ENCODE peak calls at places on chromosomes 5 and 9, in eight cellular contexts. K is fibroblast of the aortic adventitia, Q is left ventricle myocardium inferior, X is GM20000, T is GM12865, C is prostate gland, Y is heart right ventricle, A is kidney epithelial cell. J is an unnamed sample.

GRCh38 chr9:94949330-94949729 is 222.8 kb downstream of the AOPEP start:
- DNase-seq in T (no peak), X (no peak), K (no peak), C (no peak), Q (no peak), A (no peak), Y (no peak), J (no peak)

GRCh38 chr5:156367602-156368001 is 40.6 kb downstream of the SGCD start:
- DNase-seq in K (peak; percentile 46), Y (no peak), A (peak; percentile 29), X (no peak), C (no peak), T (no peak), Q (no peak), J (no peak)

GRCh38 chr5:102857090-102857818 is 102.1 kb downstream of the PAM start:
- DNase-seq in T (no peak), Q (peak; percentile 18), Y (no peak), K (peak; percentile 86), C (no peak), X (no peak), A (no peak), J (no peak)

GRCh38 chr9:134357631-134358025 is 31.4 kb downstream of the RXRA start:
- DNase-seq in T (no peak), K (no peak), Y (no peak), A (no peak), X (no peak), Q (no peak), C (no peak), J (no peak)

GRCh38 chr5:42653705-42654104 is 102.9 kb upstream of the CCDC152 start:
- DNase-seq in X (no peak), K (no peak), C (no peak), T (no peak), A (no peak), Y (no peak), Q (no peak), J (no peak)

GRCh38 chr9:128244443-128245226 is 31.2 kb downstream of the GOLGA2 start:
- DNase-seq in C (no peak), A (no peak), T (no peak), Y (peak; percentile 79), Q (peak; percentile 88), X (peak; percentile 36), K (peak; percentile 90), J (no peak)

GRCh38 chr9:118522093-118523028 is 818.2 kb downstream of the TLR4 start:
- DNase-seq in C (no peak), Q (peak; percentile 23), A (peak; percentile 23), K (peak; percentile 61), X (peak; percentile 51), T (peak; percentile 77), Y (peak; percentile 49), J (peak; percentile 45)

GRCh38 chr5:135127604-135128240 is 93.7 kb upstream of the PITX1 start:
- DNase-seq in C (no peak), K (peak; percentile 80), A (no peak), Q (no peak), T (no peak), X (no peak), Y (no peak), J (no peak)

GRCh38 chr9:1048853-1049252 is 1.3 kb upstream of the DMRT2 start:
- DNase-seq in C (no peak), Q (no peak), Y (no peak), A (no peak), T (no peak), X (no peak), K (no peak), J (no peak)

GRCh38 chr5:132812949-132813598 is at the start of gene SOWAHA:
- DNase-seq in K (no peak), T (no peak), Q (no peak), C (no peak), X (no peak), A (no peak), Y (no peak), J (peak; percentile 50)

GRCh38 chr5:76958976-76959767 is 6.3 kb downstream of the CRHBP start:
- DNase-seq in C (no peak), Y (no peak), X (no peak), A (peak; percentile 83), K (peak; percentile 43), T (peak; percentile 8), Q (no peak), J (no peak)

GRCh38 chr9:27078685-27079084 is 30.3 kb upstream of the TEK start:
- DNase-seq in Y (no peak), K (no peak), T (no peak), A (no peak), C (no peak), X (no peak), Q (no peak), J (no peak)

GRCh38 chr5:81778642-81779041 is 27.7 kb upstream of the SSBP2 start:
- DNase-seq in T (peak; percentile 21), Q (no peak), A (no peak), X (no peak), C (no peak), Y (no peak), K (peak; percentile 51), J (no peak)

GRCh38 chr9:130116346-130116745 is 55.9 kb upstream of the NCS1 start:
- DNase-seq in Q (no peak), T (no peak), C (no peak), X (no peak), A (no peak), Y (no peak), K (no peak), J (no peak)

GRCh38 chr9:108830292-108830691 is 25.5 kb downstream of the ACTL7B start:
- DNase-seq in Q (no peak), X (no peak), A (no peak), Y (no peak), T (no peak), C (no peak), K (no peak), J (no peak)

GRCh38 chr9:126661521-126662251 is 48.0 kb downstream of the LMX1B start:
- DNase-seq in T (no peak), Y (no peak), C (no peak), K (no peak), X (no peak), Q (no peak), A (peak; percentile 58), J (no peak)

DNA sequence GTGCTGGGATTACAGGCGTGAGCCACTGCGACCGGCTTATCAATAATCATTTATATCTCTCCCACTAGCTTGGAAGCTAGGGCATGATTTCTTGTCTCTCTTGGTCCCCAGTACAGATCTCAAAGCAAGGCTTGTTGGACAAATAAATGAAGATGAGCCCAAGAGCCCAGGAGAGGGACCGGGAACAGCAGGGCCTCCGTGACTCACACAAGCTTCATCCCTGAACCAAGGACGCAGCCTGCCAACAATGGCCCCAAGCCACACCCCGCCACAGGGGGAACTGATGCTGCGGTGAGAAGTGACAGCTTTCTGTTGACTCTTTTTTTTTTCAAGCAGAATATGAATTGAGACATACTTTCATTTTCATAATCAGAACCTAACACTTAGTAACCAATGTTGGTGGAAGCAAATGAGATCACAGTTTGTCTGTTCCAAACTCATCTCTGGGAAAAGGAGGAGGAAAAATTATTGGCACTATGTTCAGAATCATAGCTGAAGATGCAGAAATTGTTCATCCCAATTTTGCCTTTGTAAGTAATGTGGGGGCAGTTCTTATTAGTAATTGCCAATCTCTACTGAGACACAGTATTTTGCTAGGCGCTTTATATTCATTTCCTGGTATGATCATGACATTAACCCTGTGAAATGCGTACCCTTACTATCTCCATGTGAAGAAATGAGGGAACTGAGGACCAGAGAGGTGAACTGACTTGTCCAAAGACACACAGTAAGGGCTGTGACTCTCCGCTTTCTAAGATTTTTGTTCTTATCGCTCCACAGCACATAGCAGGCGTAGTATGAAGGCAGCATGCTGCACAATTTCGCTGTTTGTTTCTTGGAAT is 6.6 kb upstream of the DUSP1 start:
- DNase-seq in Q (peak; percentile 85), K (peak; percentile 70), C (peak; percentile 78), X (peak; percentile 85), A (no peak), Y (peak; percentile 81), T (peak; percentile 91), J (peak; percentile 81)
- TF ChIP-seq CTCF in Q (no peak), K (no peak), C (no peak), X (no peak), A (no peak), Y (peak; percentile 21), T (no peak), J (no peak)

DNA sequence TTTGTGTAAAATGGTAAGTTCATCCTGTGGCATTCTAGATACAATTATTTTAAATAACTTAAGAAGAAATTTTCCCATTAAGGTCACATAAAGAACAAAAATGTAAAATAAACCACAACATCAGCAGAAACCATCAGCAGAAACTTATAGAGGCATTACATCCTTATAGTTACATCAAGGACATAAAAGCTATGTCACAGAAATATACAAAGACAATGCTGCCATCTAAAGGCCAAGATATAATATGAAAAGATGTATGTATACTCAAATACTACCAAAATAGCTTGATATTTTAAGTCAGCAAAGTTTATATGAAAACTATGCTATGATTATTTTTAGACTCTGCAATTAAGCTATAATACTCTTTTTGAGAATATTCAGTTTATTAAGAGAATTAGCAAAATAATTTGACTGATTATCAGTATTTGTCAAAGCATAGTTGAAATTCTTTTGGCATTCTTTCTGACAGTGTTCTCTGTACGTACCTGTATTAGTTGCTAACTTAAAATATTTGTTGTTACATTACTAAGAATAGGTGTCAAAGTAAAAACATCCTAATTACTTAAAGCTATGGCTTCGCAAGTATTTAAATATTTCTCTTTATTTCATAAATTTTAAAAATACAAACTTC is 36.2 kb downstream of the FBXL17 start:
- DNase-seq in C (no peak), Q (no peak), A (no peak), Y (no peak), K (peak; percentile 69), T (peak; percentile 42), X (peak; percentile 14), J (peak; percentile 14)
- TF ChIP-seq CTCF in C (no peak), Q (peak; percentile 56), A (peak; percentile 4), Y (peak; percentile 48), K (peak; percentile 29), T (peak; percentile 18), X (peak; percentile 16), J (peak; percentile 45)

GRCh38 chr5:96381526-96381925 is 51.5 kb downstream of the PCSK1 start:
- DNase-seq in T (peak; percentile 24), C (no peak), X (no peak), Q (no peak), K (no peak), Y (peak; percentile 10), A (no peak), J (no peak)
- TF ChIP-seq CTCF in T (no peak), C (no peak), X (no peak), Q (peak; percentile 49), K (no peak), Y (peak; percentile 25), A (peak; percentile 23), J (peak; percentile 22)

GRCh38 chr5:65799857-65800256 is 77.9 kb downstream of the NLN start:
- DNase-seq in Q (no peak), T (no peak), X (no peak), K (no peak), Y (no peak), A (no peak), C (no peak), J (no peak)

GRCh38 chr5:65800775-65801174 is 78.8 kb downstream of the NLN start:
- DNase-seq in C (no peak), Q (no peak), Y (no peak), A (no peak), K (peak; percentile 21), X (no peak), T (no peak), J (no peak)

GRCh38 chr5:65802080-65802479 is 80.1 kb downstream of the NLN start:
- DNase-seq in A (no peak), C (no peak), Y (no peak), T (no peak), K (no peak), X (no peak), Q (no peak), J (no peak)

GRCh38 chr5:65802820-65803219 is 80.8 kb downstream of the NLN start:
- DNase-seq in X (no peak), T (no peak), Y (no peak), Q (no peak), K (no peak), A (no peak), C (no peak), J (no peak)

GRCh38 chr5:65801332-65801731 is 79.3 kb downstream of the NLN start:
- DNase-seq in X (no peak), A (no peak), T (no peak), Y (no peak), K (peak; percentile 76), Q (no peak), C (no peak), J (no peak)
- TF ChIP-seq CTCF in X (no peak), A (no peak), T (no peak), Y (no peak), K (no peak), Q (no peak), C (no peak), J (no peak)

J was measured in GM13977.